ENCODE peak calls at places on chromosomes 13 and 19, in seven cellular contexts. One of them, this sample, is unnamed.

GRCh38 chr19:7709932-7710460 is 8.1 kb upstream of the FCER2 start:
- DNase-seq in HepG2: no peak
- DNase-seq in C1 segment of cervical spinal cord: no peak
- DNase-seq in pancreas: no peak
- DNase-seq in stimulated activated CD4-positive, alpha-beta T cell treated with anti-CD3 and anti-CD28 coated beads, Interleukin-1b, Interleukin-23, amount 100 ng/mL, for 24 hours: no peak
- DNase-seq in left colon: no peak
- DNase-seq in HTR-8/SVneo: no peak
- DNase-seq in this sample: no peak

GRCh38 chr13:112188298-112188610 is 121.3 kb downstream of the SOX1 start:
- DNase-seq in HepG2: no peak
- DNase-seq in C1 segment of cervical spinal cord: no peak
- DNase-seq in pancreas: no peak
- DNase-seq in stimulated activated CD4-positive, alpha-beta T cell treated with anti-CD3 and anti-CD28 coated beads, Interleukin-1b, Interleukin-23, amount 100 ng/mL, for 24 hours: no peak
- DNase-seq in left colon: no peak
- DNase-seq in HTR-8/SVneo: no peak
- DNase-seq in this sample: no peak

GRCh38 chr19:14072535-14073231 is at the start of gene MISP3:
- DNase-seq in HepG2: no peak
- DNase-seq in C1 segment of cervical spinal cord: no peak
- DNase-seq in pancreas: peak
- DNase-seq in stimulated activated CD4-positive, alpha-beta T cell treated with anti-CD3 and anti-CD28 coated beads, Interleukin-1b, Interleukin-23, amount 100 ng/mL, for 24 hours: no peak
- DNase-seq in left colon: peak
- DNase-seq in HTR-8/SVneo: no peak
- DNase-seq in this sample: peak

GRCh38 chr13:50320297-50320862 is 305.1 kb downstream of the KCNRG start:
- DNase-seq in HepG2: peak
- DNase-seq in C1 segment of cervical spinal cord: no peak
- DNase-seq in pancreas: no peak
- DNase-seq in stimulated activated CD4-positive, alpha-beta T cell treated with anti-CD3 and anti-CD28 coated beads, Interleukin-1b, Interleukin-23, amount 100 ng/mL, for 24 hours: no peak
- DNase-seq in left colon: no peak
- DNase-seq in HTR-8/SVneo: peak
- DNase-seq in this sample: no peak

GRCh38 chr19:33887891-33888290 is 91.2 kb downstream of the KCTD15 start:
- DNase-seq in HepG2: no peak
- DNase-seq in C1 segment of cervical spinal cord: no peak
- DNase-seq in pancreas: peak
- DNase-seq in stimulated activated CD4-positive, alpha-beta T cell treated with anti-CD3 and anti-CD28 coated beads, Interleukin-1b, Interleukin-23, amount 100 ng/mL, for 24 hours: no peak
- DNase-seq in left colon: no peak
- DNase-seq in HTR-8/SVneo: no peak
- DNase-seq in this sample: no peak

GRCh38 chr13:32142956-32143375 is 111.4 kb downstream of the FRY start:
- DNase-seq in HepG2: peak
- DNase-seq in C1 segment of cervical spinal cord: no peak
- DNase-seq in pancreas: no peak
- DNase-seq in stimulated activated CD4-positive, alpha-beta T cell treated with anti-CD3 and anti-CD28 coated beads, Interleukin-1b, Interleukin-23, amount 100 ng/mL, for 24 hours: no peak
- DNase-seq in left colon: no peak
- DNase-seq in HTR-8/SVneo: peak
- DNase-seq in this sample: no peak

GRCh38 chr19:16927883-16928282 is 39.1 kb downstream of the F2RL3 start:
- DNase-seq in HepG2: no peak
- DNase-seq in C1 segment of cervical spinal cord: no peak
- DNase-seq in pancreas: no peak
- DNase-seq in stimulated activated CD4-positive, alpha-beta T cell treated with anti-CD3 and anti-CD28 coated beads, Interleukin-1b, Interleukin-23, amount 100 ng/mL, for 24 hours: no peak
- DNase-seq in left colon: no peak
- DNase-seq in HTR-8/SVneo: no peak
- DNase-seq in this sample: no peak

GRCh38 chr19:15195381-15195964 is 5.3 kb downstream of the NOTCH3 start:
- DNase-seq in HepG2: no peak
- DNase-seq in C1 segment of cervical spinal cord: no peak
- DNase-seq in pancreas: peak
- DNase-seq in stimulated activated CD4-positive, alpha-beta T cell treated with anti-CD3 and anti-CD28 coated beads, Interleukin-1b, Interleukin-23, amount 100 ng/mL, for 24 hours: no peak
- DNase-seq in left colon: peak
- DNase-seq in HTR-8/SVneo: peak
- DNase-seq in this sample: peak

GRCh38 chr13:50068508-50068907 is 53.3 kb downstream of the KCNRG start:
- DNase-seq in HepG2: no peak
- DNase-seq in C1 segment of cervical spinal cord: no peak
- DNase-seq in pancreas: no peak
- DNase-seq in stimulated activated CD4-positive, alpha-beta T cell treated with anti-CD3 and anti-CD28 coated beads, Interleukin-1b, Interleukin-23, amount 100 ng/mL, for 24 hours: no peak
- DNase-seq in left colon: no peak
- DNase-seq in HTR-8/SVneo: no peak
- DNase-seq in this sample: no peak

GRCh38 chr13:99983401-99984133 is 2.0 kb downstream of the ZIC2 start:
- DNase-seq in HepG2: no peak
- DNase-seq in C1 segment of cervical spinal cord: no peak
- DNase-seq in pancreas: no peak
- DNase-seq in stimulated activated CD4-positive, alpha-beta T cell treated with anti-CD3 and anti-CD28 coated beads, Interleukin-1b, Interleukin-23, amount 100 ng/mL, for 24 hours: no peak
- DNase-seq in left colon: no peak
- DNase-seq in HTR-8/SVneo: no peak
- DNase-seq in this sample: no peak

GRCh38 chr19:10112037-10112751 is 701 bp downstream of the P2RY11 start:
- DNase-seq in HepG2: no peak
- DNase-seq in C1 segment of cervical spinal cord: no peak
- DNase-seq in pancreas: no peak
- DNase-seq in stimulated activated CD4-positive, alpha-beta T cell treated with anti-CD3 and anti-CD28 coated beads, Interleukin-1b, Interleukin-23, amount 100 ng/mL, for 24 hours: no peak
- DNase-seq in left colon: peak
- DNase-seq in HTR-8/SVneo: no peak
- DNase-seq in this sample: no peak

GRCh38 chr19:49579947-49580263 is 451 bp downstream of the NOSIP start:
- DNase-seq in HepG2: no peak
- DNase-seq in C1 segment of cervical spinal cord: no peak
- DNase-seq in pancreas: no peak
- DNase-seq in stimulated activated CD4-positive, alpha-beta T cell treated with anti-CD3 and anti-CD28 coated beads, Interleukin-1b, Interleukin-23, amount 100 ng/mL, for 24 hours: no peak
- DNase-seq in left colon: no peak
- DNase-seq in HTR-8/SVneo: no peak
- DNase-seq in this sample: no peak

GRCh38 chr19:10112895-10113591 is 1.6 kb downstream of the P2RY11 start:
- DNase-seq in HepG2: peak
- DNase-seq in C1 segment of cervical spinal cord: no peak
- DNase-seq in pancreas: peak
- DNase-seq in stimulated activated CD4-positive, alpha-beta T cell treated with anti-CD3 and anti-CD28 coated beads, Interleukin-1b, Interleukin-23, amount 100 ng/mL, for 24 hours: no peak
- DNase-seq in left colon: peak
- DNase-seq in HTR-8/SVneo: no peak
- DNase-seq in this sample: peak

GRCh38 chr19:1296078-1296477 is 10.4 kb downstream of the EFNA2 start:
- DNase-seq in HepG2: no peak
- DNase-seq in C1 segment of cervical spinal cord: no peak
- DNase-seq in pancreas: no peak
- DNase-seq in stimulated activated CD4-positive, alpha-beta T cell treated with anti-CD3 and anti-CD28 coated beads, Interleukin-1b, Interleukin-23, amount 100 ng/mL, for 24 hours: no peak
- DNase-seq in left colon: no peak
- DNase-seq in HTR-8/SVneo: no peak
- DNase-seq in this sample: no peak

GRCh38 chr19:55644842-55645511 is 1.5 kb downstream of the ZNF581 start:
- DNase-seq in HepG2: no peak
- DNase-seq in C1 segment of cervical spinal cord: no peak
- DNase-seq in pancreas: no peak
- DNase-seq in stimulated activated CD4-positive, alpha-beta T cell treated with anti-CD3 and anti-CD28 coated beads, Interleukin-1b, Interleukin-23, amount 100 ng/mL, for 24 hours: no peak
- DNase-seq in left colon: no peak
- DNase-seq in HTR-8/SVneo: no peak
- DNase-seq in this sample: no peak

GRCh38 chr19:43471091-43471490 is 5.7 kb upstream of the LYPD3 start:
- DNase-seq in HepG2: no peak
- DNase-seq in C1 segment of cervical spinal cord: no peak
- DNase-seq in pancreas: no peak
- DNase-seq in stimulated activated CD4-positive, alpha-beta T cell treated with anti-CD3 and anti-CD28 coated beads, Interleukin-1b, Interleukin-23, amount 100 ng/mL, for 24 hours: no peak
- DNase-seq in left colon: no peak
- DNase-seq in HTR-8/SVneo: no peak
- DNase-seq in this sample: no peak

GRCh38 chr19:50315773-50316448 is 13.3 kb downstream of the KCNC3 start:
- DNase-seq in HepG2: no peak
- DNase-seq in C1 segment of cervical spinal cord: no peak
- DNase-seq in pancreas: no peak
- DNase-seq in stimulated activated CD4-positive, alpha-beta T cell treated with anti-CD3 and anti-CD28 coated beads, Interleukin-1b, Interleukin-23, amount 100 ng/mL, for 24 hours: no peak
- DNase-seq in left colon: no peak
- DNase-seq in HTR-8/SVneo: peak
- DNase-seq in this sample: peak

GRCh38 chr13:114284680-114285079 is 3.3 kb downstream of the UPF3A start:
- DNase-seq in HepG2: no peak
- DNase-seq in C1 segment of cervical spinal cord: no peak
- DNase-seq in pancreas: no peak
- DNase-seq in stimulated activated CD4-positive, alpha-beta T cell treated with anti-CD3 and anti-CD28 coated beads, Interleukin-1b, Interleukin-23, amount 100 ng/mL, for 24 hours: no peak
- DNase-seq in left colon: no peak
- DNase-seq in HTR-8/SVneo: no peak
- DNase-seq in this sample: no peak

GRCh38 chr13:87331178-87331577 is 340.0 kb upstream of the SLITRK5 start:
- DNase-seq in HepG2: no peak
- DNase-seq in C1 segment of cervical spinal cord: no peak
- DNase-seq in pancreas: no peak
- DNase-seq in stimulated activated CD4-positive, alpha-beta T cell treated with anti-CD3 and anti-CD28 coated beads, Interleukin-1b, Interleukin-23, amount 100 ng/mL, for 24 hours: no peak
- DNase-seq in left colon: no peak
- DNase-seq in HTR-8/SVneo: peak
- DNase-seq in this sample: no peak

GRCh38 chr13:90902255-90902654 is 445.2 kb upstream of the MIR17HG start:
- DNase-seq in HepG2: no peak
- DNase-seq in C1 segment of cervical spinal cord: no peak
- DNase-seq in pancreas: no peak
- DNase-seq in stimulated activated CD4-positive, alpha-beta T cell treated with anti-CD3 and anti-CD28 coated beads, Interleukin-1b, Interleukin-23, amount 100 ng/mL, for 24 hours: no peak
- DNase-seq in left colon: no peak
- DNase-seq in HTR-8/SVneo: no peak
- DNase-seq in this sample: no peak

GRCh38 chr19:7734220-7735203 is 2.6 kb upstream of the CLEC4G start:
- DNase-seq in HepG2: no peak
- DNase-seq in C1 segment of cervical spinal cord: no peak
- DNase-seq in pancreas: no peak
- DNase-seq in stimulated activated CD4-positive, alpha-beta T cell treated with anti-CD3 and anti-CD28 coated beads, Interleukin-1b, Interleukin-23, amount 100 ng/mL, for 24 hours: no peak
- DNase-seq in left colon: no peak
- DNase-seq in HTR-8/SVneo: no peak
- DNase-seq in this sample: no peak

GRCh38 chr13:95288899-95289500 is 12.3 kb downstream of the ABCC4 start:
- DNase-seq in HepG2: no peak
- DNase-seq in C1 segment of cervical spinal cord: no peak
- DNase-seq in pancreas: no peak
- DNase-seq in stimulated activated CD4-positive, alpha-beta T cell treated with anti-CD3 and anti-CD28 coated beads, Interleukin-1b, Interleukin-23, amount 100 ng/mL, for 24 hours: no peak
- DNase-seq in left colon: no peak
- DNase-seq in HTR-8/SVneo: no peak
- DNase-seq in this sample: no peak

GRCh38 chr19:45200614-45201013 is 22.0 kb downstream of the BLOC1S3 start:
- DNase-seq in HepG2: peak
- DNase-seq in C1 segment of cervical spinal cord: no peak
- DNase-seq in pancreas: no peak
- DNase-seq in stimulated activated CD4-positive, alpha-beta T cell treated with anti-CD3 and anti-CD28 coated beads, Interleukin-1b, Interleukin-23, amount 100 ng/mL, for 24 hours: no peak
- DNase-seq in left colon: no peak
- DNase-seq in HTR-8/SVneo: no peak
- DNase-seq in this sample: no peak

GRCh38 chr13:32455594-32455903 is 27.6 kb upstream of the N4BP2L1 start:
- DNase-seq in HepG2: no peak
- DNase-seq in C1 segment of cervical spinal cord: no peak
- DNase-seq in pancreas: no peak
- DNase-seq in stimulated activated CD4-positive, alpha-beta T cell treated with anti-CD3 and anti-CD28 coated beads, Interleukin-1b, Interleukin-23, amount 100 ng/mL, for 24 hours: no peak
- DNase-seq in left colon: no peak
- DNase-seq in HTR-8/SVneo: no peak
- DNase-seq in this sample: no peak

GRCh38 chr19:57560049-57560491 is 407 bp upstream of the ZNF550 start:
- DNase-seq in HepG2: no peak
- DNase-seq in C1 segment of cervical spinal cord: no peak
- DNase-seq in pancreas: no peak
- DNase-seq in stimulated activated CD4-positive, alpha-beta T cell treated with anti-CD3 and anti-CD28 coated beads, Interleukin-1b, Interleukin-23, amount 100 ng/mL, for 24 hours: no peak
- DNase-seq in left colon: peak
- DNase-seq in HTR-8/SVneo: peak
- DNase-seq in this sample: no peak

GRCh38 chr19:37975596-37976515 is 68.8 kb downstream of the SIPA1L3 start:
- DNase-seq in HepG2: no peak
- DNase-seq in C1 segment of cervical spinal cord: no peak
- DNase-seq in pancreas: peak
- DNase-seq in stimulated activated CD4-positive, alpha-beta T cell treated with anti-CD3 and anti-CD28 coated beads, Interleukin-1b, Interleukin-23, amount 100 ng/mL, for 24 hours: no peak
- DNase-seq in left colon: no peak
- DNase-seq in HTR-8/SVneo: no peak
- DNase-seq in this sample: no peak

GRCh38 chr13:77207943-77208342 is 119.0 kb downstream of the MYCBP2 start:
- DNase-seq in HepG2: no peak
- DNase-seq in C1 segment of cervical spinal cord: no peak
- DNase-seq in pancreas: no peak
- DNase-seq in stimulated activated CD4-positive, alpha-beta T cell treated with anti-CD3 and anti-CD28 coated beads, Interleukin-1b, Interleukin-23, amount 100 ng/mL, for 24 hours: no peak
- DNase-seq in left colon: no peak
- DNase-seq in HTR-8/SVneo: no peak
- DNase-seq in this sample: no peak

GRCh38 chr13:23921451-23921888 is 24.2 kb upstream of the C1QTNF9B start:
- DNase-seq in HepG2: peak
- DNase-seq in C1 segment of cervical spinal cord: no peak
- DNase-seq in pancreas: no peak
- DNase-seq in stimulated activated CD4-positive, alpha-beta T cell treated with anti-CD3 and anti-CD28 coated beads, Interleukin-1b, Interleukin-23, amount 100 ng/mL, for 24 hours: no peak
- DNase-seq in left colon: no peak
- DNase-seq in HTR-8/SVneo: peak
- DNase-seq in this sample: no peak

GRCh38 chr19:7917292-7918061 is 2.7 kb upstream of the SNAPC2 start:
- DNase-seq in HepG2: no peak
- DNase-seq in C1 segment of cervical spinal cord: no peak
- DNase-seq in pancreas: peak
- DNase-seq in stimulated activated CD4-positive, alpha-beta T cell treated with anti-CD3 and anti-CD28 coated beads, Interleukin-1b, Interleukin-23, amount 100 ng/mL, for 24 hours: no peak
- DNase-seq in left colon: peak
- DNase-seq in HTR-8/SVneo: no peak
- DNase-seq in this sample: peak

GRCh38 chr19:57105976-57106610 is 13.7 kb upstream of the USP29 start:
- DNase-seq in HepG2: no peak
- DNase-seq in C1 segment of cervical spinal cord: no peak
- DNase-seq in pancreas: no peak
- DNase-seq in stimulated activated CD4-positive, alpha-beta T cell treated with anti-CD3 and anti-CD28 coated beads, Interleukin-1b, Interleukin-23, amount 100 ng/mL, for 24 hours: no peak
- DNase-seq in left colon: no peak
- DNase-seq in HTR-8/SVneo: no peak
- DNase-seq in this sample: no peak